ENCODE peak calls at places on chromosomes 13 and 19, in nine cellular contexts. P, V, B, F, Z, K, R, Y and N are unnamed samples.
A peak's percentile ranks its signal among the peaks of the same experiment; 100 is the strongest.

GRCh38 chr13:50129923-50130685 is 114.9 kb downstream of the KCNRG start:
- DNase-seq in Y (peak; percentile 81), K (peak; percentile 37), P (peak; percentile 88), Z (no peak), B (peak; percentile 65), V (no peak), F (peak; percentile 13), R (no peak), N (peak; percentile 31)

GRCh38 chr13:43303040-43303729 is 279.8 kb downstream of the DNAJC15 start:
- DNase-seq in Z (peak; percentile 47), R (no peak), F (peak; percentile 50), B (peak; percentile 19), P (peak; percentile 82), K (peak; percentile 54), Y (peak; percentile 68), V (no peak), N (peak; percentile 67)

GRCh38 chr19:9406798-9407352 is 28.5 kb downstream of the ZNF266 start:
- DNase-seq in B (no peak), Z (peak; percentile 91), Y (no peak), F (no peak), K (peak; percentile 84), R (peak; percentile 42), P (peak; percentile 88), V (no peak), N (peak; percentile 83)

GRCh38 chr13:82833928-82834327 is 1048.3 kb downstream of the SLITRK1 start:
- DNase-seq in V (no peak), B (no peak), Y (no peak), F (no peak), R (no peak), Z (no peak), K (no peak), P (no peak), N (no peak)

GRCh38 chr13:110661256-110661655 is 44.7 kb downstream of the CARS2 start:
- DNase-seq in F (no peak), K (no peak), V (no peak), Y (no peak), B (no peak), Z (no peak), P (no peak), R (no peak), N (no peak)

GRCh38 chr19:52722062-52723005 is 12.5 kb downstream of the ZNF611 start:
- DNase-seq in Y (no peak), V (no peak), F (peak; percentile 99), R (no peak), Z (peak; percentile 64), B (no peak), P (no peak), K (no peak), N (no peak)

GRCh38 chr19:29420065-29420464 is 105.7 kb upstream of the VSTM2B start:
- DNase-seq in R (no peak), K (no peak), V (no peak), Z (no peak), P (no peak), Y (no peak), F (no peak), B (no peak), N (no peak)

GRCh38 chr13:48189122-48189521 is 43.9 kb upstream of the ITM2B start:
- DNase-seq in Z (no peak), F (no peak), Y (no peak), P (no peak), B (no peak), R (no peak), K (no peak), V (no peak), N (no peak)

GRCh38 chr13:106029901-106030300 is 505.6 kb downstream of the EFNB2 start:
- DNase-seq in Y (no peak), Z (no peak), K (no peak), F (no peak), R (no peak), B (no peak), P (no peak), V (no peak), N (no peak)

GRCh38 chr13:109809216-109809890 is 23.0 kb upstream of the IRS2 start:
- DNase-seq in K (no peak), Z (no peak), P (no peak), F (no peak), B (no peak), Y (no peak), R (no peak), V (no peak), N (no peak)

GRCh38 chr19:45117666-45118065 is 24.7 kb downstream of the PPP1R37 start:
- DNase-seq in R (no peak), P (no peak), F (no peak), K (no peak), Y (no peak), V (no peak), B (no peak), Z (no peak), N (no peak)

GRCh38 chr19:45114116-45114515 is 21.1 kb downstream of the PPP1R37 start:
- DNase-seq in B (peak; percentile 24), Z (no peak), V (no peak), F (no peak), R (no peak), P (no peak), Y (no peak), K (no peak), N (no peak)

GRCh38 chr19:45115809-45116615 is 23.0 kb downstream of the PPP1R37 start:
- DNase-seq in K (no peak), P (peak; percentile 73), F (no peak), B (no peak), Z (no peak), Y (no peak), V (no peak), R (no peak), N (no peak)

GRCh38 chr19:45119582-45119981 is 26.6 kb downstream of the PPP1R37 start:
- DNase-seq in V (no peak), P (no peak), K (no peak), R (no peak), B (no peak), Y (no peak), F (no peak), Z (no peak), N (no peak)

DNA sequence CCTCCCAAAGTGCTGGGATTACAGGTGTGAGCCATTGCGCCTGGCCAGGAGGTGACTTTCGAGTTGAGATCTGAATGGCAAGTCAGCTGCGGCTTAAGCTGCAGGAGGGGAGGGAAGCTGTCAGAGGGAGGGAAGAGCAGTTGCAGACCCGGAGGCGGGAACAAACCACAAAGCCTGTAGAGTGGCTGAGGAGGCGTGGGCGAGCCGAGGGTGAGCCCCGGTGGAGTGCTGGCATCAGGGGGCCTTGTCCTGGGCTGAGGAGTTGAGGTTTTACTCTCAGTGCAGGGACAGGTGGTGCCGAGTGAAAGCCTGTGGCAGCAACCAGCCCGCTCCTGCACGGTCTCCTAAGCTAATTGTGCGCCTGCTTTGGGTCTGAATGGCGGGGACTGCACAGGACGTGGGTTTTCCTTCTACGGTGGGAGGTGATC is 24.2 kb downstream of the PPP1R37 start:
- DNase-seq in F (no peak), K (no peak), Z (no peak), V (no peak), P (no peak), Y (peak; percentile 49), R (no peak), B (peak; percentile 50), N (no peak)
- H3K27ac ChIP-seq in F (no peak overlapping the region), K (no peak overlapping the region), Z (no peak overlapping the region), V (peak overlapping the region; percentile 52), P (peak overlapping the region; percentile 89), Y (no peak overlapping the region), R (no peak overlapping the region), B (peak overlapping the region; percentile 66), N (no peak overlapping the region)

GRCh38 chr19:31317098-31317497 is 32.1 kb downstream of the TSHZ3 start:
- DNase-seq in V (no peak), K (no peak), B (no peak), Y (no peak), P (no peak), R (no peak), Z (no peak), F (no peak), N (no peak)

GRCh38 chr19:31319465-31319864 is 29.8 kb downstream of the TSHZ3 start:
- DNase-seq in Z (no peak), R (no peak), Y (no peak), F (no peak), P (no peak), K (no peak), V (no peak), B (no peak), N (no peak)

GRCh38 chr19:31318790-31319189 is 30.4 kb downstream of the TSHZ3 start:
- DNase-seq in B (no peak), V (no peak), F (no peak), Z (no peak), Y (no peak), P (no peak), K (no peak), R (no peak), N (no peak)

GRCh38 chr19:31316201-31316951 is 32.9 kb downstream of the TSHZ3 start:
- DNase-seq in Y (no peak), K (no peak), V (no peak), Z (no peak), B (no peak), R (no peak), P (no peak), F (no peak), N (no peak)

DNA sequence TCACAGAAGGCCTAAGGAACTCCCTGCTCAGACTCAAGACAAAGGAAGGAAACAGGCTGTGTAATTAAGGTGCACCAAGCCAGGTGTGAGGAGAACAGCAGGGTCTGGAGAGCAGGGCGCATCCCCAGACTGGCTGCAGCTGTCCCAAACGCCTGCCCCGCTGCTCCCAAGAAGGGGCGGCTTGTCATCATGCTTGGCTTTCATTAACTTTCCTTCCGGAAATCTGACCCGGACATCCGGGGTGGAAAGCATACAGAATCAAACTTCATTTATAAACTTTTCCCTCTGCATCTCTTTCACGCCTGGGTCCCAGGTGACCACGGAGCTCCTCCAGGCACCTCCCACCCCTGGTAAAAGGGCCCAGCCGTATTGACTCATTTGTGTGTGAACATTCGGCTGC is 31.7 kb downstream of the TSHZ3 start:
- DNase-seq in B (no peak), Y (no peak), K (no peak), R (no peak), P (no peak), V (no peak), Z (no peak), F (no peak), N (no peak)
- H3K4me3 ChIP-seq in B (no peak overlapping the region), Y (no peak overlapping the region), K (peak overlapping the region; percentile 33), R (no peak overlapping the region), P (no peak overlapping the region), V (no peak overlapping the region), Z (no peak overlapping the region), F (no peak overlapping the region), N (no peak overlapping the region)

GRCh38 chr19:45063851-45064801 is 12.2 kb downstream of the ZNF296 start:
- DNase-seq in P (no peak), V (no peak), B (no peak), Y (no peak), K (no peak), F (no peak), Z (no peak), R (no peak), N (no peak)
- H3K36me3 ChIP-seq in P (peaks cover 5% of the 10 kb centered on the region), V (peaks cover 95% of the 10 kb centered on the region), B (peaks cover 95% of the 10 kb centered on the region), Y (peaks cover 29% of the 10 kb centered on the region), K (peaks cover 99% of the 10 kb centered on the region), F (peaks cover 24% of the 10 kb centered on the region), Z (peaks cover 77% of the 10 kb centered on the region), R (peaks cover 48% of the 10 kb centered on the region), N (peaks cover 4% of the 10 kb centered on the region)

DNA sequence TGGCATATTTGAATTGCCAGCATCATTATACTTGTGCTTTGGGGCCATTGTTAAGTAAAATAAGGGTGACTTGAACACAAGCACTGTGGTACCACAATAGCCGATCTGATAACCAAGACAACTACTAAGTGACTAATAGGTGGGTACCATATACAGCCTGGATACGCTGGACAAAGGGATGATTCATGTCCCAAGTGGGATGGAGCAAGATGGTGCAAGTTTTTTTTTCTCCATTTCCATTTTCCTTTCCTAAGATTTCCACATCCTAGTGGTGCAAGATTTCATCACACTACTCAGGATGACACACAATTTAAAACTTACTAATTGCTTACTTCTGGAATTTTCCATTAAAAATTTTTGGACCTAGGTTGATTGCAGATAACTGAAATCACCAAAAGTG is 15.1 kb downstream of the BRCA2 start:
- DNase-seq in R (no peak), B (no peak), P (no peak), Y (no peak), V (no peak), F (no peak), K (no peak), Z (peak; percentile 35), N (no peak)
- H3K27ac ChIP-seq in R (no peak overlapping the region), B (no peak overlapping the region), P (no peak overlapping the region), Y (no peak overlapping the region), V (no peak overlapping the region), F (no peak overlapping the region), K (no peak overlapping the region), Z (no peak overlapping the region), N (no peak overlapping the region)